ENCODE peak calls at places on chromosomes 11 and 22, in ten cellular contexts. R is ovary; E is lung; F is fibroblast of lung; D is CD8-positive, alpha-beta T cell; M is H1; O is CD4-positive, alpha-beta T cell; U is colonic mucosa; J is aorta; H is gastrocnemius medialis. P is an unnamed sample.

GRCh38 chr11:87398913-87399312 is 361.2 kb downstream of the TMEM135 start:
- DNase-seq in J (no peak), D (no peak), M (no peak), F (peak; percentile 6), R (peak; percentile 43), E (peak; percentile 32), H (peak; percentile 76), O (no peak), U (peak; percentile 36), P (no peak)

GRCh38 chr11:64569300-64569970 is 21.6 kb upstream of the SLC22A12 start:
- DNase-seq in J (peak; percentile 34), O (no peak), D (no peak), H (no peak), R (no peak), U (no peak), M (no peak), F (no peak), E (no peak), P (no peak)

GRCh38 chr11:63813563-63814382 is 517 bp downstream of the SPINDOC start:
- DNase-seq in D (peak; percentile 30), O (peak; percentile 3), H (no peak), U (peak; percentile 55), J (peak; percentile 72), R (peak; percentile 44), M (no peak), E (peak; percentile 37), F (peak; percentile 67), P (no peak)

GRCh38 chr11:134145715-134146114 is 76.8 kb downstream of the JAM3 start:
- DNase-seq in E (no peak), F (no peak), U (no peak), R (no peak), O (no peak), M (no peak), J (no peak), D (no peak), H (no peak), P (no peak)

GRCh38 chr11:69526453-69526810 is 45.0 kb downstream of the LINC01488 start:
- DNase-seq in E (no peak), J (no peak), R (no peak), U (no peak), F (no peak), D (no peak), M (no peak), O (no peak), H (no peak), P (no peak)

GRCh38 chr22:36356708-36357694 is 30.8 kb downstream of the MYH9 start:
- DNase-seq in D (peak; percentile 57), E (no peak), U (no peak), F (peak; percentile 60), O (no peak), R (no peak), M (no peak), J (no peak), H (no peak), P (no peak)

GRCh38 chr11:45847908-45848316 is 637 bp downstream of the CRY2 start:
- DNase-seq in F (peak; percentile 75), R (peak; percentile 52), U (peak; percentile 50), H (peak; percentile 49), J (peak; percentile 65), M (no peak), D (peak; percentile 30), O (peak; percentile 45), E (peak; percentile 63), P (no peak)

GRCh38 chr11:134754823-134755198 is 342.8 kb upstream of the B3GAT1 start:
- DNase-seq in M (no peak), J (no peak), O (no peak), H (no peak), D (no peak), E (peak; percentile 24), U (no peak), R (no peak), F (no peak), P (no peak)

GRCh38 chr11:78418584-78419211 is 1.1 kb upstream of the GAB2 start:
- DNase-seq in J (no peak), E (no peak), M (no peak), D (no peak), U (no peak), O (no peak), R (no peak), F (no peak), H (no peak), P (no peak)

GRCh38 chr11:134539285-134539684 is 127.2 kb upstream of the B3GAT1 start:
- DNase-seq in J (no peak), R (no peak), H (no peak), U (no peak), O (no peak), M (no peak), D (no peak), E (no peak), F (no peak), P (no peak)

GRCh38 chr22:25362215-25362882 is 142.9 kb downstream of the CRYBB2 start:
- DNase-seq in O (peak; percentile 54), F (peak; percentile 15), D (peak; percentile 74), U (peak; percentile 75), H (peak; percentile 40), M (no peak), E (peak; percentile 59), J (peak; percentile 72), R (peak; percentile 65), P (no peak)

GRCh38 chr22:32847067-32847491 is 45.6 kb downstream of the TIMP3 start:
- DNase-seq in E (no peak), H (peak; percentile 45), M (no peak), F (peak; percentile 63), J (peak; percentile 57), R (peak; percentile 41), O (no peak), U (no peak), D (no peak), P (no peak)

GRCh38 chr11:59187587-59187986 is 15.7 kb downstream of the DTX4 start:
- DNase-seq in D (no peak), J (peak; percentile 68), U (peak; percentile 69), H (peak; percentile 68), F (no peak), R (peak; percentile 49), M (no peak), O (no peak), E (peak; percentile 64), P (no peak)

GRCh38 chr22:42074153-42074750 is at the start of gene PHETA2:
- DNase-seq in H (no peak), E (no peak), R (peak; percentile 65), D (peak; percentile 56), J (peak; percentile 75), O (no peak), M (no peak), F (peak; percentile 51), U (peak; percentile 65), P (no peak)

GRCh38 chr11:128725630-128726461 is 32.0 kb downstream of the FLI1 start:
- DNase-seq in E (no peak), U (no peak), J (peak; percentile 56), M (no peak), R (no peak), F (peak; percentile 36), D (peak; percentile 61), H (no peak), O (peak; percentile 29), P (no peak)

GRCh38 chr11:76666830-76667229 is 3.7 kb downstream of the LRRC32 start:
- DNase-seq in U (no peak), O (no peak), E (no peak), F (no peak), J (no peak), H (peak; percentile 1), D (no peak), M (no peak), R (no peak), P (no peak)
- H3K27ac ChIP-seq in U (no peak overlapping the region), O (no peak overlapping the region), E (peak overlapping the region; percentile 81), F (peak overlapping the region; percentile 21), J (no peak overlapping the region), H (peak overlapping the region; percentile 55), D (no peak overlapping the region), M (no peak overlapping the region), R (no peak overlapping the region), P (peak overlapping the region; percentile 86)

DNA sequence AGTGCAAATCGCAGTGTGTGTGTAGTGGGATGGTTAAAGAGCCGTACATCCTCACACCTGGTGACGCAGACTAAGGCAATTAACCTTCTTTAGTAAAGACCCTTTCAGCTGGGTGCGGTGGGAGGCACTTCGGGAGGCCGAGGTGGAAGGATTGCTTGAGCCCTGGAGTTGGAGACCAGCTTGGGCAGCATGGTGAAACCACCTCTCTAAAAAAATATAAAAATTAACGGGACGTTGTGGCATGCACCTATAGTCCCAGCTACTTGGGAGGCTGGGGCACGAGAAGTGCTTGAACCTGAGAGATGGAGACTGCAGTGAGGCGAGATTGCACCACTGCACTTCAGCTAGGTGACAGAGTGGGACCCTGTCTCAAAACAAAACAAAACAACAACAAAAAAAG is 31.5 kb downstream of the ZBTB16 start:
- DNase-seq in E (no peak), O (no peak), F (no peak), R (no peak), D (no peak), H (peak; percentile 12), U (no peak), J (no peak), M (no peak), P (no peak)
- H3K27ac ChIP-seq in E (peak overlapping the region; percentile 49), O (no peak overlapping the region), F (no peak overlapping the region), R (no peak overlapping the region), D (no peak overlapping the region), H (peak overlapping the region; percentile 95), U (no peak overlapping the region), J (no peak overlapping the region), M (no peak overlapping the region), P (no peak overlapping the region)

GRCh38 chr11:43943931-43944751 is 1.7 kb downstream of the C11orf96 start:
- DNase-seq in U (no peak), H (no peak), R (peak; percentile 72), F (peak; percentile 66), J (no peak), E (no peak), M (no peak), D (no peak), O (no peak), P (no peak)
- H3K27ac ChIP-seq in U (peak overlapping the region; percentile 52), H (peak overlapping the region; percentile 67), R (peak overlapping the region; percentile 86), F (no peak overlapping the region), J (peak overlapping the region; percentile 46), E (peak overlapping the region; percentile 43), M (no peak overlapping the region), D (no peak overlapping the region), O (no peak overlapping the region), P (peak overlapping the region; percentile 92)

GRCh38 chr11:48169706-48170105 is 46.9 kb upstream of the OR4B1 start:
- DNase-seq in D (no peak), M (no peak), E (no peak), J (peak; percentile 52), F (peak; percentile 62), R (no peak), H (no peak), U (no peak), O (no peak), P (peak; percentile 52)

GRCh38 chr11:48170840-48171233 is 45.8 kb upstream of the OR4B1 start:
- DNase-seq in F (peak; percentile 40), D (no peak), H (no peak), R (no peak), U (no peak), O (no peak), J (peak; percentile 49), E (no peak), M (no peak), P (peak; percentile 16)

GRCh38 chr11:48168815-48169214 is 47.8 kb upstream of the OR4B1 start:
- DNase-seq in D (no peak), O (no peak), F (no peak), E (no peak), J (no peak), M (no peak), U (no peak), H (no peak), R (no peak), P (no peak)

GRCh38 chr11:48170176-48170839 is 46.3 kb upstream of the OR4B1 start:
- DNase-seq in H (no peak), M (no peak), R (no peak), O (no peak), U (no peak), J (peak; percentile 50), E (no peak), F (peak; percentile 47), D (no peak), P (no peak)

GRCh38 chr11:48169259-48169658 is 47.4 kb upstream of the OR4B1 start:
- DNase-seq in O (no peak), E (no peak), J (no peak), R (no peak), D (no peak), F (peak; percentile 14), H (no peak), U (no peak), M (no peak), P (no peak)
- H3K27ac ChIP-seq in O (no peak overlapping the region), E (no peak overlapping the region), J (no peak overlapping the region), R (no peak overlapping the region), D (no peak overlapping the region), F (peak overlapping the region; percentile 81), H (no peak overlapping the region), U (no peak overlapping the region), M (no peak overlapping the region), P (no peak overlapping the region)